ENCODE peak calls at places on chromosome 11, in four cellular contexts. V, Z, F and T are unnamed samples.

GRCh38 chr11:13277719-13278619 is at the start of gene BMAL1:
- DNase-seq in F (no peak), V (no peak), Z (peak; percentile 67), T (peak; percentile 56)

GRCh38 chr11:125923012-125923579 is 18.8 kb downstream of the DDX25 start:
- DNase-seq in F (peak; percentile 77), Z (peak; percentile 82), V (peak; percentile 69), T (peak; percentile 93)

GRCh38 chr11:125517116-125517804 is 21.2 kb upstream of the FEZ1 start:
- DNase-seq in F (no peak), V (peak; percentile 45), Z (peak; percentile 49), T (peak; percentile 62)

GRCh38 chr11:117204283-117205080 is 5.3 kb downstream of the TAGLN start:
- DNase-seq in F (no peak), V (no peak), Z (no peak), T (no peak)

GRCh38 chr11:117817213-117818035 is 7.1 kb downstream of the FXYD2 start:
- DNase-seq in F (peak; percentile 63), V (peak; percentile 88), Z (peak; percentile 66), T (peak; percentile 85)

GRCh38 chr11:13745165-13745564 is 76.7 kb downstream of the FAR1 start:
- DNase-seq in F (no peak), Z (peak; percentile 37), V (peak; percentile 84), T (no peak)

GRCh38 chr11:128613300-128613995 is 26.1 kb upstream of the ETS1 start:
- DNase-seq in Z (no peak), F (no peak), V (no peak), T (no peak)

GRCh38 chr11:134888821-134889220 is 476.8 kb upstream of the B3GAT1 start:
- DNase-seq in Z (no peak), F (no peak), V (no peak), T (no peak)

GRCh38 chr11:83194284-83195175 is 1.0 kb downstream of the ANKRD42 start:
- DNase-seq in F (no peak), Z (peak; percentile 90), V (peak; percentile 65), T (peak; percentile 94)

GRCh38 chr11:11071483-11071882 is 213.6 kb upstream of the ZBED5 start:
- DNase-seq in Z (no peak), V (no peak), F (no peak), T (no peak)

GRCh38 chr11:111777094-111778046 is 11.2 kb upstream of the PPP2R1B start:
- DNase-seq in Z (peak; percentile 87), V (peak; percentile 75), F (peak; percentile 53), T (peak; percentile 92)

GRCh38 chr11:32987851-32988250 is 27.8 kb upstream of the DEPDC7 start:
- DNase-seq in F (no peak), V (no peak), Z (no peak), T (no peak)

GRCh38 chr11:128472128-128473110 is 114.9 kb downstream of the ETS1 start:
- DNase-seq in F (no peak), V (peak; percentile 45), Z (peak; percentile 67), T (no peak)

GRCh38 chr11:94753630-94754029 is 14.5 kb upstream of the AMOTL1 start:
- DNase-seq in V (no peak), F (no peak), Z (no peak), T (no peak)

GRCh38 chr11:115530752-115531151 is 26.5 kb upstream of the CADM1 start:
- DNase-seq in V (no peak), F (no peak), Z (no peak), T (no peak)

GRCh38 chr11:31340903-31341572 is 28.5 kb downstream of the DCDC1 start:
- DNase-seq in Z (peak; percentile 59), F (peak; percentile 26), V (peak; percentile 43), T (peak; percentile 31)

GRCh38 chr11:111586305-111586915 is 15.8 kb upstream of the SIK2 start:
- DNase-seq in F (peak; percentile 55), Z (peak; percentile 75), V (peak; percentile 59), T (peak; percentile 80)

GRCh38 chr11:41665633-41666032 is 206.2 kb upstream of the LRRC4C start:
- DNase-seq in V (no peak), F (no peak), Z (no peak), T (no peak)

GRCh38 chr11:27938011-27938410 is 169.9 kb downstream of the KIF18A start:
- DNase-seq in Z (peak; percentile 38), V (no peak), F (no peak), T (no peak)

GRCh38 chr11:84398017-84398626 is 1112.0 kb upstream of the CCDC90B start:
- DNase-seq in F (no peak), Z (peak; percentile 58), V (no peak), T (peak; percentile 14)

GRCh38 chr11:118341749-118342489 is 586 bp downstream of the CD3D start:
- DNase-seq in V (no peak), F (no peak), Z (no peak), T (no peak)

GRCh38 chr11:16605971-16606783 is 132.3 kb upstream of the C11orf58 start:
- DNase-seq in Z (peak; percentile 88), F (peak; percentile 74), V (peak; percentile 91), T (peak; percentile 97)

GRCh38 chr11:48150213-48150612 is 66.4 kb upstream of the OR4B1 start:
- DNase-seq in Z (peak; percentile 41), V (peak; percentile 92), F (no peak), T (peak; percentile 4)

GRCh38 chr11:113240389-113240788 is 74.0 kb upstream of the TTC12 start:
- DNase-seq in F (no peak), Z (no peak), V (no peak), T (no peak)

GRCh38 chr11:117180661-117181585 is 2.4 kb downstream of the SIDT2 start:
- DNase-seq in Z (peak; percentile 87), V (peak; percentile 65), F (peak; percentile 81), T (peak; percentile 60)

GRCh38 chr11:74713686-74714085 is 17.5 kb downstream of the CHRDL2 start:
- DNase-seq in Z (no peak), V (no peak), F (no peak), T (no peak)

GRCh38 chr11:15863411-15863810 is 492.9 kb downstream of the SOX6 start:
- DNase-seq in Z (no peak), F (no peak), V (no peak), T (no peak)

GRCh38 chr11:112459001-112459400 is 198.3 kb upstream of the PLET1 start:
- DNase-seq in V (peak; percentile 10), F (no peak), Z (peak; percentile 49), T (peak; percentile 32)

GRCh38 chr11:60332923-60333322 is 5.9 kb downstream of the MS4A6E start:
- DNase-seq in F (no peak), V (no peak), Z (no peak), T (no peak)

GRCh38 chr11:119617343-119617713 is 111.7 kb downstream of the NECTIN1 start:
- DNase-seq in Z (peak; percentile 22), F (no peak), V (no peak), T (no peak)

GRCh38 chr11:72012897-72013721 is 14.4 kb downstream of the IL18BP start:
- DNase-seq in V (no peak), F (no peak), Z (peak; percentile 94), T (no peak)

GRCh38 chr11:61505640-61506155 is 2.9 kb upstream of the LRRC10B start:
- DNase-seq in Z (peak; percentile 37), F (no peak), V (no peak), T (peak; percentile 91)

GRCh38 chr11:75673977-75674582 is 5.2 kb upstream of the MAP6 start:
- DNase-seq in F (peak; percentile 43), Z (peak; percentile 53), V (peak; percentile 42), T (no peak)

GRCh38 chr11:61095022-61095421 is 7.3 kb upstream of the CD5 start:
- DNase-seq in Z (no peak), V (no peak), F (no peak), T (no peak)

GRCh38 chr11:65425105-65425970 is 2.7 kb downstream of the NEAT1 start:
- DNase-seq in V (peak; percentile 65), Z (peak; percentile 89), F (peak; percentile 42), T (peak; percentile 71)

GRCh38 chr11:208917-209260 is 1.4 kb downstream of the RIC8A start:
- DNase-seq in V (peak; percentile 9), Z (no peak), F (no peak), T (no peak)

GRCh38 chr11:66172146-66172545 is 96.3 kb upstream of the RAB1B start:
- DNase-seq in Z (peak; percentile 82), V (no peak), F (peak; percentile 35), T (peak; percentile 21)

GRCh38 chr11:65987336-65987735 is 14.6 kb downstream of the EIF1AD start:
- DNase-seq in Z (no peak), V (no peak), F (no peak), T (no peak)

GRCh38 chr11:128279861-128280260 is 307.5 kb downstream of the ETS1 start:
- DNase-seq in F (no peak), Z (peak; percentile 72), V (no peak), T (peak; percentile 74)

GRCh38 chr11:64231536-64231935 is 1.2 kb downstream of the DNAJC4 start:
- DNase-seq in V (no peak), Z (no peak), F (no peak), T (no peak)
- H3K4me1 ChIP-seq in V (peaks cover 15% of the 10 kb centered on the region), Z (peaks cover 6% of the 10 kb centered on the region), F (peaks cover 72% of the 10 kb centered on the region), T (peaks cover 35% of the 10 kb centered on the region)

GRCh38 chr11:2484576-2485125 is 39.8 kb downstream of the KCNQ1 start:
- DNase-seq in V (no peak), F (no peak), Z (no peak), T (no peak)

GRCh38 chr11:2483426-2483825 is 38.6 kb downstream of the KCNQ1 start:
- DNase-seq in Z (no peak), F (no peak), V (no peak), T (no peak)

GRCh38 chr11:2488004-2488403 is 43.2 kb downstream of the KCNQ1 start:
- DNase-seq in F (no peak), Z (no peak), V (no peak), T (no peak)

GRCh38 chr11:2489103-2489502 is 44.3 kb downstream of the KCNQ1 start:
- DNase-seq in V (no peak), Z (no peak), F (no peak), T (no peak)
- H3K9me3 ChIP-seq in V (no peaks in the 10 kb centered on the region), Z (no peaks in the 10 kb centered on the region), F (peaks cover 7% of the 10 kb centered on the region), T (peaks cover 63% of the 10 kb centered on the region)

DNA sequence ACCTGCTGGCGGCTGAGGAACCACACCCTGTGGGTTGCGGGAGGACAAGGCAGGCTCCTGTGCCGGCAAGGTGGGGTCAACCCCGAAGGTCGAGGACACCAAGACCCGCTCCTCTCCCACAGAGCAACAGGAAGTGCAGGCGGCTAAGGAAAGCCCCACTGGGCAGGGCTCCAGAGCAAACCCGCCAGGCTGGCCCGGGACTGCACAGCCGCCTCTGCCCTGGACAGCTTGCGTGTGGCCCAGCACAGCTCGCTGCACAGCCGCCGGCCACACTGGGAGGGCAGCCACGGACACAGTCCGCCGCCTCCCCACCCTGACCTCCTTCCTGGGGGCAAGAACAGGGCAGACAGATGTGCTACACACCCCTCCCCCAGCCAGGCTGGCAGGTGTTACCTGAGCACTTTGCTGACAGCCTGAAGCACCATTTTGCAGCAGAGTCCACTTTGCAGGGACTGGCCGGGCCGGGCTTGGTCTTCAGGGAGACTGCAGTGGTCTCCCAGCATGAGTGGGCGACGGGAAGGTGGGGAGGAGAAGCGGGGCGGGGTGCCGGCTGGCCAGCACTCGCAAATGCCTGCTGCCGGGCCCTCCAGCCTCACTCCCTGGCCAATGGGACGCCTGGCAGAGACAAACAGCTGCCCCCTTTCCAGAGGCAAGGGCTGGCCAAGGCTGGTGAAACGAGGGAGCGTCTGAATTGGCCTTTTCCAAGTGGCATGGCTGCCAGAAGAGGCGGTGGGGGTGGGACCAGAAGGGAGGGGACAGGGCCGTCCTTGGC is at the start of gene MOB2:
- DNase-seq in V (peak; percentile 43), F (no peak), Z (no peak), T (no peak)
- H3K4me1 ChIP-seq in V (no peaks in the 10 kb centered on the region), F (peaks cover 13% of the 10 kb centered on the region), Z (no peaks in the 10 kb centered on the region), T (peaks cover 21% of the 10 kb centered on the region)

GRCh38 chr11:50394017-50394416 is 361.3 kb downstream of the OR4C45 start:
- DNase-seq in F (no peak), Z (no peak), V (no peak), T (no peak)
- H3K9me3 ChIP-seq in F (peaks cover 47% of the 10 kb centered on the region), Z (peaks cover 9% of the 10 kb centered on the region), V (peaks cover 2% of the 10 kb centered on the region), T (peaks cover 91% of the 10 kb centered on the region)